ENCODE peak calls at places on chromosomes 6 and 20, in eight cellular contexts. C, R, I, O, Q, L, M and G are unnamed samples.

GRCh38 chr6:84763397-84764331 is 734 bp downstream of the TBX18 start:
- DNase-seq in C (peak; percentile 79), R (peak; percentile 70), I (peak; percentile 40), O (no peak), Q (peak; percentile 89), L (no peak), M (no peak), G (no peak)

GRCh38 chr20:57498425-57499400 is 26.2 kb downstream of the CTCFL start:
- DNase-seq in C (no peak), R (peak; percentile 63), I (no peak), O (no peak), Q (peak; percentile 29), L (no peak), M (no peak), G (no peak)

GRCh38 chr20:17859002-17859615 is 109.5 kb downstream of the SNX5 start:
- DNase-seq in C (no peak), R (no peak), I (no peak), O (no peak), Q (no peak), L (no peak), M (no peak), G (no peak)

GRCh38 chr20:51692806-51693400 is 75.3 kb downstream of the ATP9A start:
- DNase-seq in C (no peak), R (no peak), I (no peak), O (no peak), Q (no peak), L (no peak), M (no peak), G (no peak)

GRCh38 chr6:165718486-165718885 is 55.4 kb upstream of the PDE10A start:
- DNase-seq in C (no peak), R (no peak), I (no peak), O (no peak), Q (peak; percentile 37), L (no peak), M (no peak), G (no peak)

GRCh38 chr20:38670786-38671185 is 53.5 kb upstream of the SLC32A1 start:
- DNase-seq in C (no peak), R (no peak), I (no peak), O (no peak), Q (no peak), L (no peak), M (no peak), G (no peak)

GRCh38 chr6:47484616-47485015 is 7.0 kb downstream of the CD2AP start:
- DNase-seq in C (no peak), R (no peak), I (no peak), O (no peak), Q (peak; percentile 60), L (no peak), M (no peak), G (no peak)

GRCh38 chr6:158020272-158020711 is 38.6 kb downstream of the SYNJ2 start:
- DNase-seq in C (peak; percentile 45), R (no peak), I (no peak), O (no peak), Q (no peak), L (no peak), M (no peak), G (no peak)

GRCh38 chr6:5663256-5663655 is 343.5 kb downstream of the NRN1 start:
- DNase-seq in C (no peak), R (no peak), I (no peak), O (no peak), Q (no peak), L (no peak), M (no peak), G (no peak)

GRCh38 chr6:40328376-40328987 is 258.7 kb downstream of the LRFN2 start:
- DNase-seq in C (no peak), R (peak; percentile 63), I (no peak), O (peak; percentile 64), Q (no peak), L (no peak), M (no peak), G (no peak)

GRCh38 chr6:137873273-137873762 is 6.3 kb downstream of the TNFAIP3 start:
- DNase-seq in C (peak; percentile 87), R (no peak), I (peak; percentile 63), O (no peak), Q (peak; percentile 93), L (no peak), M (no peak), G (peak; percentile 24)

GRCh38 chr6:137693737-137694136 is 173.3 kb upstream of the TNFAIP3 start:
- DNase-seq in C (no peak), R (no peak), I (no peak), O (no peak), Q (no peak), L (no peak), M (no peak), G (no peak)

GRCh38 chr6:2855061-2855519 is 13.4 kb upstream of the SERPINB1 start:
- DNase-seq in C (no peak), R (peak; percentile 53), I (no peak), O (peak; percentile 21), Q (peak; percentile 24), L (peak; percentile 39), M (no peak), G (no peak)

GRCh38 chr6:148837941-148838340 is 91.1 kb downstream of the UST start:
- DNase-seq in C (no peak), R (no peak), I (no peak), O (no peak), Q (no peak), L (no peak), M (no peak), G (no peak)

GRCh38 chr6:89385156-89385667 is 26.9 kb downstream of the RRAGD start:
- DNase-seq in C (no peak), R (no peak), I (no peak), O (no peak), Q (no peak), L (no peak), M (no peak), G (no peak)

GRCh38 chr6:89616531-89616930 is 22.0 kb downstream of the LYRM2 start:
- DNase-seq in C (no peak), R (no peak), I (no peak), O (no peak), Q (no peak), L (no peak), M (no peak), G (no peak)

GRCh38 chr6:56749632-56750151 is 107.0 kb upstream of the DST start:
- DNase-seq in C (no peak), R (no peak), I (peak; percentile 24), O (no peak), Q (peak; percentile 75), L (no peak), M (no peak), G (no peak)

GRCh38 chr6:138989098-138989983 is 1.3 kb upstream of the REPS1 start:
- DNase-seq in C (no peak), R (no peak), I (no peak), O (no peak), Q (no peak), L (no peak), M (no peak), G (no peak)

GRCh38 chr6:79070206-79070825 is 7.7 kb downstream of the PHIP start:
- DNase-seq in C (no peak), R (no peak), I (no peak), O (no peak), Q (peak; percentile 36), L (no peak), M (no peak), G (no peak)

GRCh38 chr6:492178-492577 is 100.6 kb downstream of the IRF4 start:
- DNase-seq in C (no peak), R (no peak), I (no peak), O (no peak), Q (no peak), L (no peak), M (no peak), G (no peak)

GRCh38 chr6:493840-494239 is 102.3 kb downstream of the IRF4 start:
- DNase-seq in C (no peak), R (no peak), I (no peak), O (no peak), Q (no peak), L (no peak), M (no peak), G (no peak)

GRCh38 chr6:491233-491632 is 99.7 kb downstream of the IRF4 start:
- DNase-seq in C (no peak), R (no peak), I (no peak), O (no peak), Q (no peak), L (peak; percentile 67), M (no peak), G (no peak)

GRCh38 chr6:494394-494793 is 102.8 kb downstream of the IRF4 start:
- DNase-seq in C (no peak), R (no peak), I (no peak), O (no peak), Q (no peak), L (no peak), M (no peak), G (no peak)

GRCh38 chr6:492816-493414 is 101.4 kb downstream of the IRF4 start:
- DNase-seq in C (no peak), R (no peak), I (no peak), O (no peak), Q (no peak), L (no peak), M (no peak), G (no peak)
- H3K36me3 ChIP-seq in C (peaks cover 39% of the 10 kb centered on the region), R (peaks cover 8% of the 10 kb centered on the region), I (peaks cover 8% of the 10 kb centered on the region), O (peaks cover 10% of the 10 kb centered on the region), Q (peaks cover 13% of the 10 kb centered on the region), L (peaks cover 9% of the 10 kb centered on the region), M (peaks cover 2% of the 10 kb centered on the region), G (peaks cover 78% of the 10 kb centered on the region)

GRCh38 chr6:136429681-136430080 is 120.5 kb downstream of the MAP7 start:
- DNase-seq in C (no peak), R (no peak), I (no peak), O (no peak), Q (no peak), L (no peak), M (no peak), G (no peak)
- H3K36me3 ChIP-seq in C (no peaks in the 10 kb centered on the region), R (no peaks in the 10 kb centered on the region), I (no peaks in the 10 kb centered on the region), O (no peaks in the 10 kb centered on the region), Q (no peaks in the 10 kb centered on the region), L (no peaks in the 10 kb centered on the region), M (no peaks in the 10 kb centered on the region), G (no peaks in the 10 kb centered on the region)

GRCh38 chr6:32120573-32121059 is 7.4 kb downstream of the ATF6B start:
- DNase-seq in C (no peak), R (no peak), I (no peak), O (no peak), Q (no peak), L (no peak), M (no peak), G (no peak)
- H3K36me3 ChIP-seq in C (peaks cover 90% of the 10 kb centered on the region), R (no peaks in the 10 kb centered on the region), I (peaks cover 71% of the 10 kb centered on the region), O (peaks cover 93% of the 10 kb centered on the region), Q (peaks cover 43% of the 10 kb centered on the region), L (peaks cover 72% of the 10 kb centered on the region), M (peaks cover 52% of the 10 kb centered on the region), G (peaks cover 69% of the 10 kb centered on the region)

GRCh38 chr20:25005661-25006060 is 13.1 kb upstream of the APMAP start:
- DNase-seq in C (no peak), R (no peak), I (no peak), O (peak; percentile 40), Q (no peak), L (no peak), M (no peak), G (no peak)
- H3K36me3 ChIP-seq in C (peaks cover 53% of the 10 kb centered on the region), R (no peaks in the 10 kb centered on the region), I (peaks cover 40% of the 10 kb centered on the region), O (peaks cover 50% of the 10 kb centered on the region), Q (no peaks in the 10 kb centered on the region), L (peaks cover 28% of the 10 kb centered on the region), M (no peaks in the 10 kb centered on the region), G (peaks cover 14% of the 10 kb centered on the region)